ENCODE peak calls at places on chromosomes 2 and 18, in four cellular contexts. S is NCI-H2081; Y is activated CD8-positive, alpha-beta memory T cell treated with anti-CD3 and anti-CD28 coated beads for 24 hours; Q is HS-5. E is an unnamed sample.

GRCh38 chr18:39846277-39846676 is 2108.8 kb upstream of the PIK3C3 start:
- DNase-seq in Y (no peak), S (no peak), Q (no peak), E (no peak)

GRCh38 chr2:117698819-117699218 is 115.7 kb upstream of the DDX18 start:
- DNase-seq in S (no peak), Y (no peak), Q (no peak), E (no peak)

GRCh38 chr18:47883771-47884413 is 46.6 kb downstream of the SMAD2 start:
- DNase-seq in Q (peak), S (peak), Y (no peak), E (no peak)

GRCh38 chr18:58670561-58671121 is 624 bp upstream of the MALT1 start:
- DNase-seq in S (peak), Y (no peak), Q (no peak), E (no peak)

GRCh38 chr2:216211614-216212013 is 102.5 kb downstream of the XRCC5 start:
- DNase-seq in Q (no peak), S (no peak), Y (no peak), E (no peak)

GRCh38 chr2:85765081-85765731 is 11.4 kb downstream of the ATOH8 start:
- DNase-seq in Q (no peak), Y (no peak), S (peak), E (no peak)

GRCh38 chr2:4445821-4446220 is 742.4 kb downstream of the DCDC2C start:
- DNase-seq in Q (no peak), S (peak), Y (no peak), E (no peak)

GRCh38 chr2:160700006-160700405 is 206.4 kb upstream of the RBMS1 start:
- DNase-seq in Q (no peak), Y (no peak), S (no peak), E (no peak)

GRCh38 chr2:16393483-16394071 is 272.1 kb downstream of the CYRIA start:
- DNase-seq in S (no peak), Y (no peak), Q (no peak), E (no peak)

GRCh38 chr2:105839793-105840192 is 95.1 kb downstream of the NCK2 start:
- DNase-seq in Y (no peak), Q (no peak), S (no peak), E (no peak)

GRCh38 chr2:43078301-43078700 is 148.1 kb downstream of the ZFP36L2 start:
- DNase-seq in S (no peak), Y (no peak), Q (no peak), E (no peak)

GRCh38 chr18:54269924-54270844 is 867 bp downstream of the POLI start:
- DNase-seq in Y (no peak), S (peak), Q (no peak), E (no peak)

GRCh38 chr2:230018153-230018552 is 50.6 kb downstream of the SLC16A14 start:
- DNase-seq in Q (peak), S (no peak), Y (no peak), E (no peak)

GRCh38 chr2:180975585-180975984 is 4.8 kb upstream of the UBE2E3 start:
- DNase-seq in Q (no peak), Y (no peak), S (no peak), E (no peak)

GRCh38 chr18:70371908-70372307 is 83.1 kb downstream of the SOCS6 start:
- DNase-seq in S (no peak), Q (no peak), Y (no peak), E (no peak)

GRCh38 chr18:62201870-62202269 is 14.8 kb downstream of the RELCH start:
- DNase-seq in Y (no peak), Q (no peak), S (no peak), E (no peak)

GRCh38 chr2:224952942-224953657 is 89.2 kb downstream of the DOCK10 start:
- DNase-seq in S (no peak), Y (no peak), Q (no peak), E (no peak)

GRCh38 chr18:770583-770961 is 41.5 kb downstream of the YES1 start:
- DNase-seq in Y (no peak), S (no peak), Q (no peak), E (no peak)

GRCh38 chr2:140759431-140760156 is 1371.2 kb downstream of the LRP1B start:
- DNase-seq in S (peak), Q (no peak), Y (no peak), E (no peak)

GRCh38 chr2:200352631-200353030 is 46.1 kb downstream of the SPATS2L start:
- DNase-seq in Y (no peak), Q (peak), S (no peak), E (no peak)

GRCh38 chr2:197868136-197868535 is 63.7 kb downstream of the PLCL1 start:
- DNase-seq in Y (no peak), Q (no peak), S (no peak), E (no peak)

GRCh38 chr18:74064510-74064909 is 83.1 kb downstream of the FBXO15 start:
- DNase-seq in Y (no peak), S (no peak), Q (no peak), E (no peak)

GRCh38 chr18:2256577-2256976 is 314.7 kb downstream of the METTL4 start:
- DNase-seq in S (no peak), Q (no peak), Y (no peak), E (no peak)

GRCh38 chr2:30510409-30510808 is 63.4 kb downstream of the LCLAT1 start:
- DNase-seq in S (no peak), Y (no peak), Q (no peak), E (no peak)

GRCh38 chr2:176325732-176326131 is 56.5 kb downstream of the MTX2 start:
- DNase-seq in Y (no peak), Q (no peak), S (peak), E (no peak)

GRCh38 chr2:175180701-175181103 is 808 bp downstream of the ATP5MC3 start:
- DNase-seq in S (peak), Y (peak), Q (no peak), E (no peak)

GRCh38 chr2:118089015-118089800 is 937 bp downstream of the INSIG2 start:
- DNase-seq in Y (no peak), Q (peak), S (peak), E (no peak)

GRCh38 chr2:95158441-95158840 is 1.2 kb downstream of the ZNF514 start:
- DNase-seq in Y (no peak), S (no peak), Q (no peak), E (no peak)

GRCh38 chr18:49924293-49924983 is 111.1 kb upstream of the ACAA2 start:
- DNase-seq in S (no peak), Y (no peak), Q (no peak), E (no peak)

GRCh38 chr2:15243762-15244161 is 317.4 kb downstream of the NBAS start:
- DNase-seq in Y (no peak), Q (no peak), S (peak), E (no peak)

GRCh38 chr18:30280861-30281470 is 761.6 kb downstream of the DSC3 start:
- DNase-seq in Y (no peak), Q (peak), S (peak), E (no peak)

GRCh38 chr2:167293172-167293781 is 405.0 kb downstream of the XIRP2 start:
- DNase-seq in Y (no peak), Q (no peak), S (peak), E (no peak)

GRCh38 chr2:186917866-186918265 is 68.9 kb upstream of the ZSWIM2 start:
- DNase-seq in S (no peak), Y (no peak), Q (no peak), E (no peak)

E was measured in type B pancreatic cell.